ENCODE peak calls at places on chromosomes 12 and 14, in four cellular contexts. One of them, this sample, is unnamed.

GRCh38 chr12:26112703-26113147 is 12.1 kb downstream of the BHLHE41 start:
- DNase-seq in stimulated activated CD4-positive, alpha-beta T cell treated with anti-CD3 and anti-CD28 coated beads, Interleukin-15, amount 100 ng/mL, for 48 hours: no peak
- DNase-seq in GM13976: no peak
- DNase-seq in SHP77 treated with DMSO at 0.1 percent for 48 hours: no peak
- DNase-seq in this sample: no peak

GRCh38 chr14:100285021-100285912 is 21.0 kb downstream of the SLC25A29 start:
- DNase-seq in stimulated activated CD4-positive, alpha-beta T cell treated with anti-CD3 and anti-CD28 coated beads, Interleukin-15, amount 100 ng/mL, for 48 hours: peak; percentile 58
- DNase-seq in GM13976: peak; percentile 97
- DNase-seq in SHP77 treated with DMSO at 0.1 percent for 48 hours: no peak
- DNase-seq in this sample: peak; percentile 94

GRCh38 chr12:95700316-95700785 is 90.2 kb downstream of the NTN4 start:
- DNase-seq in stimulated activated CD4-positive, alpha-beta T cell treated with anti-CD3 and anti-CD28 coated beads, Interleukin-15, amount 100 ng/mL, for 48 hours: no peak
- DNase-seq in GM13976: peak; percentile 66
- DNase-seq in SHP77 treated with DMSO at 0.1 percent for 48 hours: no peak
- DNase-seq in this sample: no peak

GRCh38 chr12:124005736-124006581 is 32.9 kb downstream of the ZNF664 start:
- DNase-seq in stimulated activated CD4-positive, alpha-beta T cell treated with anti-CD3 and anti-CD28 coated beads, Interleukin-15, amount 100 ng/mL, for 48 hours: no peak
- DNase-seq in GM13976: no peak
- DNase-seq in SHP77 treated with DMSO at 0.1 percent for 48 hours: no peak
- DNase-seq in this sample: peak; percentile 58

GRCh38 chr12:19978193-19978592 is 390.1 kb upstream of the PDE3A start:
- DNase-seq in stimulated activated CD4-positive, alpha-beta T cell treated with anti-CD3 and anti-CD28 coated beads, Interleukin-15, amount 100 ng/mL, for 48 hours: no peak
- DNase-seq in GM13976: no peak
- DNase-seq in SHP77 treated with DMSO at 0.1 percent for 48 hours: no peak
- DNase-seq in this sample: no peak

GRCh38 chr14:53153702-53154112 is 584 bp upstream of the DDHD1 start:
- DNase-seq in stimulated activated CD4-positive, alpha-beta T cell treated with anti-CD3 and anti-CD28 coated beads, Interleukin-15, amount 100 ng/mL, for 48 hours: peak; percentile 10
- DNase-seq in GM13976: no peak
- DNase-seq in SHP77 treated with DMSO at 0.1 percent for 48 hours: no peak
- DNase-seq in this sample: no peak

GRCh38 chr12:69688496-69689427 is 10.3 kb downstream of the BEST3 start:
- DNase-seq in stimulated activated CD4-positive, alpha-beta T cell treated with anti-CD3 and anti-CD28 coated beads, Interleukin-15, amount 100 ng/mL, for 48 hours: peak; percentile 6
- DNase-seq in GM13976: no peak
- DNase-seq in SHP77 treated with DMSO at 0.1 percent for 48 hours: no peak
- DNase-seq in this sample: no peak

GRCh38 chr12:132211326-132211725 is 67.1 kb downstream of the NOC4L start:
- DNase-seq in stimulated activated CD4-positive, alpha-beta T cell treated with anti-CD3 and anti-CD28 coated beads, Interleukin-15, amount 100 ng/mL, for 48 hours: no peak
- DNase-seq in GM13976: no peak
- DNase-seq in SHP77 treated with DMSO at 0.1 percent for 48 hours: no peak
- DNase-seq in this sample: no peak

GRCh38 chr12:54419088-54419887 is at the start of gene ITGA5:
- DNase-seq in stimulated activated CD4-positive, alpha-beta T cell treated with anti-CD3 and anti-CD28 coated beads, Interleukin-15, amount 100 ng/mL, for 48 hours: no peak
- DNase-seq in GM13976: peak; percentile 57
- DNase-seq in SHP77 treated with DMSO at 0.1 percent for 48 hours: no peak
- DNase-seq in this sample: no peak

GRCh38 chr14:36834293-36834692 is 172.6 kb downstream of the PAX9 start:
- DNase-seq in stimulated activated CD4-positive, alpha-beta T cell treated with anti-CD3 and anti-CD28 coated beads, Interleukin-15, amount 100 ng/mL, for 48 hours: no peak
- DNase-seq in GM13976: no peak
- DNase-seq in SHP77 treated with DMSO at 0.1 percent for 48 hours: no peak
- DNase-seq in this sample: no peak

GRCh38 chr14:99936056-99936455 is 129.2 kb upstream of the EVL start:
- DNase-seq in stimulated activated CD4-positive, alpha-beta T cell treated with anti-CD3 and anti-CD28 coated beads, Interleukin-15, amount 100 ng/mL, for 48 hours: no peak
- DNase-seq in GM13976: no peak
- DNase-seq in SHP77 treated with DMSO at 0.1 percent for 48 hours: no peak
- DNase-seq in this sample: no peak

GRCh38 chr12:46219892-46220655 is 48.8 kb downstream of the SLC38A1 start:
- DNase-seq in stimulated activated CD4-positive, alpha-beta T cell treated with anti-CD3 and anti-CD28 coated beads, Interleukin-15, amount 100 ng/mL, for 48 hours: peak; percentile 48
- DNase-seq in GM13976: no peak
- DNase-seq in SHP77 treated with DMSO at 0.1 percent for 48 hours: no peak
- DNase-seq in this sample: no peak

GRCh38 chr14:66426451-66426850 is 59.7 kb upstream of the CCDC196 start:
- DNase-seq in stimulated activated CD4-positive, alpha-beta T cell treated with anti-CD3 and anti-CD28 coated beads, Interleukin-15, amount 100 ng/mL, for 48 hours: no peak
- DNase-seq in GM13976: no peak
- DNase-seq in SHP77 treated with DMSO at 0.1 percent for 48 hours: no peak
- DNase-seq in this sample: no peak

GRCh38 chr12:117680311-117680710 is 288.5 kb downstream of the KSR2 start:
- DNase-seq in stimulated activated CD4-positive, alpha-beta T cell treated with anti-CD3 and anti-CD28 coated beads, Interleukin-15, amount 100 ng/mL, for 48 hours: no peak
- DNase-seq in GM13976: no peak
- DNase-seq in SHP77 treated with DMSO at 0.1 percent for 48 hours: no peak
- DNase-seq in this sample: no peak

GRCh38 chr12:1612196-1612595 is 16.8 kb upstream of the WNT5B start:
- DNase-seq in stimulated activated CD4-positive, alpha-beta T cell treated with anti-CD3 and anti-CD28 coated beads, Interleukin-15, amount 100 ng/mL, for 48 hours: no peak
- DNase-seq in GM13976: no peak
- DNase-seq in SHP77 treated with DMSO at 0.1 percent for 48 hours: no peak
- DNase-seq in this sample: no peak

GRCh38 chr14:69648480-69649414 is 37.4 kb downstream of the SUSD6 start:
- DNase-seq in stimulated activated CD4-positive, alpha-beta T cell treated with anti-CD3 and anti-CD28 coated beads, Interleukin-15, amount 100 ng/mL, for 48 hours: no peak
- DNase-seq in GM13976: no peak
- DNase-seq in SHP77 treated with DMSO at 0.1 percent for 48 hours: peak; percentile 59
- DNase-seq in this sample: no peak